ENCODE peak calls at places on chromosomes 1 and 21, in eight cellular contexts. L, T, G, M, K, F, Q and H are unnamed samples.

GRCh38 chr1:34900775-34901502 is 28.5 kb downstream of the DLGAP3 start:
- DNase-seq in L (no peak), T (no peak), G (no peak), M (no peak), K (no peak), F (no peak), Q (no peak), H (no peak)

GRCh38 chr1:158101455-158101854 is 79.2 kb upstream of the CD1D start:
- DNase-seq in L (no peak), T (no peak), G (no peak), M (no peak), K (no peak), F (no peak), Q (no peak), H (no peak)

GRCh38 chr1:109846148-109846547 is 64.5 kb upstream of the CSF1 start:
- DNase-seq in L (no peak), T (no peak), G (no peak), M (no peak), K (no peak), F (no peak), Q (no peak), H (no peak)

GRCh38 chr1:59173721-59174120 is 123.2 kb upstream of the FGGY start:
- DNase-seq in L (peak; percentile 88), T (no peak), G (peak; percentile 91), M (no peak), K (no peak), F (no peak), Q (peak; percentile 86), H (peak; percentile 91)

GRCh38 chr1:202968351-202968750 is 1.3 kb upstream of the CYB5R1 start:
- DNase-seq in L (no peak), T (no peak), G (no peak), M (no peak), K (no peak), F (no peak), Q (no peak), H (no peak)

GRCh38 chr1:167173516-167174184 is 47.0 kb upstream of the POU2F1 start:
- DNase-seq in L (peak; percentile 19), T (peak; percentile 26), G (no peak), M (no peak), K (no peak), F (no peak), Q (no peak), H (no peak)

GRCh38 chr1:211548321-211549091 is 30.5 kb downstream of the SLC30A1 start:
- DNase-seq in L (no peak), T (no peak), G (no peak), M (no peak), K (no peak), F (no peak), Q (no peak), H (no peak)

GRCh38 chr21:45991606-45992301 is 10.2 kb downstream of the COL6A1 start:
- DNase-seq in L (no peak), T (peak; percentile 10), G (no peak), M (no peak), K (no peak), F (no peak), Q (no peak), H (peak; percentile 14)

GRCh38 chr1:31987231-31987630 is 26.4 kb upstream of the KHDRBS1 start:
- DNase-seq in L (no peak), T (no peak), G (no peak), M (no peak), K (no peak), F (no peak), Q (no peak), H (no peak)

GRCh38 chr1:170309389-170310013 is 163.7 kb downstream of the NTMT2 start:
- DNase-seq in L (peak; percentile 92), T (peak; percentile 22), G (peak; percentile 87), M (no peak), K (no peak), F (no peak), Q (peak; percentile 96), H (peak; percentile 97)

GRCh38 chr1:28412731-28413130 is 43.2 kb downstream of the PHACTR4 start:
- DNase-seq in L (no peak), T (no peak), G (no peak), M (no peak), K (no peak), F (no peak), Q (no peak), H (no peak)

GRCh38 chr1:31626451-31627202 is 9.1 kb downstream of the HCRTR1 start:
- DNase-seq in L (peak; percentile 37), T (peak; percentile 85), G (peak; percentile 37), M (no peak), K (no peak), F (no peak), Q (peak; percentile 33), H (peak; percentile 53)

GRCh38 chr1:53549287-53549686 is 90.1 kb downstream of the DMRTB1 start:
- DNase-seq in L (no peak), T (peak; percentile 8), G (no peak), M (no peak), K (no peak), F (no peak), Q (no peak), H (no peak)

GRCh38 chr1:64861611-64862010 is 104.7 kb downstream of the JAK1 start:
- DNase-seq in L (peak; percentile 22), T (no peak), G (peak; percentile 23), M (no peak), K (no peak), F (peak; percentile 47), Q (peak; percentile 16), H (peak; percentile 16)

GRCh38 chr1:106571109-106571508 is 485.4 kb upstream of the PRMT6 start:
- DNase-seq in L (no peak), T (no peak), G (no peak), M (no peak), K (no peak), F (no peak), Q (peak; percentile 2), H (no peak)

GRCh38 chr1:220894025-220894923 is 15.0 kb downstream of the HLX start:
- DNase-seq in L (no peak), T (no peak), G (no peak), M (no peak), K (no peak), F (no peak), Q (no peak), H (no peak)

GRCh38 chr1:174916846-174917245 is 82.9 kb upstream of the CACYBP start:
- DNase-seq in L (no peak), T (no peak), G (no peak), M (no peak), K (no peak), F (no peak), Q (no peak), H (no peak)

GRCh38 chr1:152086785-152087184 is 2.1 kb downstream of the TCHHL1 start:
- DNase-seq in L (no peak), T (no peak), G (no peak), M (no peak), K (no peak), F (no peak), Q (no peak), H (no peak)

GRCh38 chr1:9317591-9318331 is 25.1 kb downstream of the SPSB1 start:
- DNase-seq in L (peak; percentile 79), T (no peak), G (peak; percentile 80), M (no peak), K (no peak), F (no peak), Q (peak; percentile 64), H (no peak)

GRCh38 chr1:54167422-54168139 is 14.8 kb upstream of the CDCP2 start:
- DNase-seq in L (peak; percentile 49), T (no peak), G (peak; percentile 10), M (no peak), K (no peak), F (no peak), Q (peak; percentile 22), H (peak; percentile 78)

GRCh38 chr1:24940231-24940630 is 10.2 kb upstream of the RUNX3 start:
- DNase-seq in L (no peak), T (no peak), G (no peak), M (no peak), K (no peak), F (no peak), Q (no peak), H (no peak)
- H3K4me3 ChIP-seq in L (no peak overlapping the region), T (no peak overlapping the region), G (no peak overlapping the region), M (no peak overlapping the region), K (no peak overlapping the region), F (no peak overlapping the region), Q (no peak overlapping the region), H (no peak overlapping the region)

GRCh38 chr1:200887036-200887435 is 7.7 kb upstream of the INAVA start:
- DNase-seq in L (no peak), T (no peak), G (no peak), M (no peak), K (no peak), F (no peak), Q (no peak), H (no peak)

GRCh38 chr1:200890027-200890426 is 4.7 kb upstream of the INAVA start:
- DNase-seq in L (no peak), T (no peak), G (no peak), M (no peak), K (no peak), F (no peak), Q (no peak), H (no peak)

GRCh38 chr1:200889571-200889970 is 5.1 kb upstream of the INAVA start:
- DNase-seq in L (no peak), T (no peak), G (no peak), M (no peak), K (no peak), F (no peak), Q (no peak), H (no peak)

GRCh38 chr1:200887772-200888348 is 6.8 kb upstream of the INAVA start:
- DNase-seq in L (no peak), T (no peak), G (no peak), M (no peak), K (no peak), F (no peak), Q (no peak), H (no peak)

DNA sequence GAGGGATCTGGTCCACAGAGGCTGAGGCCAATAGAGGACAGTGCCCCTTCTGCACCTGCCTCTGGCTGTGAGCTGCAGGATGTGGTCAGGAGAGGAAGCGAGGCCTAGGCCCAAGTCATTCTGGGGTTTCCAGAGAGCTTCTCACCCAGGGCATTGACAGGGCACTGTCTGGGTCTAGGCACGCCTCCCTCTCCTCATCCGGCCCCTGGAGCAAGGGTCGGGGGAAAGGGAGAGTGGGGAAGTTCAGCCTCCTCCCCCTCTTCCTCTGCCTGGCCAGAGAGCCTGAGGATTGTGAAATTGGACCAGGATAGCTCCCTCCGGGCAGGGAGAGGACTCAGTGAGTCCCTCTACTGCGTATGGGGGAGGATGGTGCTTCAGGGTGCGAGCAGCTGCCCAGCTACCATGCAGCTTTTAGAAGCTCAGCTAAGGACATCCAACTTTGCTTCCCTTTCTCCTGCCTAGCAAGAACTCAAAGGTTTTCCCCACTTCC is 6.3 kb upstream of the INAVA start:
- DNase-seq in L (no peak), T (no peak), G (peak; percentile 24), M (no peak), K (no peak), F (peak; percentile 98), Q (no peak), H (no peak)
- TF ChIP-seq CTCF in L (no peak), T (no peak), G (no peak), M (no peak), K (no peak), F (no peak), Q (no peak), H (no peak)

GRCh38 chr1:231099311-231099710 is 59.3 kb upstream of the FAM89A start:
- DNase-seq in L (no peak), T (no peak), G (no peak), M (no peak), K (no peak), F (no peak), Q (no peak), H (no peak)
- H3K4me3 ChIP-seq in L (no peak overlapping the region), T (no peak overlapping the region), G (no peak overlapping the region), M (no peak overlapping the region), K (no peak overlapping the region), F (no peak overlapping the region), Q (no peak overlapping the region), H (no peak overlapping the region)

GRCh38 chr1:56322211-56322610 is 257.2 kb downstream of the PLPP3 start:
- DNase-seq in L (no peak), T (no peak), G (no peak), M (no peak), K (no peak), F (no peak), Q (no peak), H (no peak)
- TF ChIP-seq CTCF in L (no peak), T (no peak), G (no peak), M (no peak), K (no peak), F (no peak), Q (no peak), H (no peak)